ENCODE peak calls at places on chromosomes 5 and 9, in six cellular contexts. One of them, this sample, is unnamed.

GRCh38 chr5:64298586-64298985 is 132.9 kb downstream of the RNF180 start:
- DNase-seq in CD8-positive, alpha-beta T cell: no peak
- DNase-seq in uterus: no peak
- DNase-seq in neuronal stem cell: no peak
- DNase-seq in fibroblast of lung: no peak
- DNase-seq in heart left ventricle: no peak
- DNase-seq in this sample: no peak

GRCh38 chr9:96494215-96494800 is 44.3 kb downstream of the HABP4 start:
- DNase-seq in heart left ventricle: no peak
- DNase-seq in neuronal stem cell: no peak
- DNase-seq in uterus: no peak
- DNase-seq in CD8-positive, alpha-beta T cell: no peak
- DNase-seq in fibroblast of lung: no peak
- DNase-seq in this sample: no peak

GRCh38 chr9:132162764-132163456 is 1.1 kb downstream of the NTNG2 start:
- DNase-seq in CD8-positive, alpha-beta T cell: no peak
- DNase-seq in fibroblast of lung: no peak
- DNase-seq in heart left ventricle: peak; percentile 61
- DNase-seq in uterus: no peak
- DNase-seq in neuronal stem cell: no peak
- DNase-seq in this sample: no peak

GRCh38 chr5:96931605-96932004 is 4.3 kb upstream of the LNPEP start:
- DNase-seq in heart left ventricle: no peak
- DNase-seq in fibroblast of lung: no peak
- DNase-seq in neuronal stem cell: no peak
- DNase-seq in uterus: no peak
- DNase-seq in CD8-positive, alpha-beta T cell: no peak
- DNase-seq in this sample: no peak

GRCh38 chr5:139862313-139862712 is 66.7 kb downstream of the PSD2 start:
- DNase-seq in uterus: no peak
- DNase-seq in neuronal stem cell: no peak
- DNase-seq in fibroblast of lung: peak; percentile 8
- DNase-seq in CD8-positive, alpha-beta T cell: no peak
- DNase-seq in heart left ventricle: no peak
- DNase-seq in this sample: no peak

GRCh38 chr5:109911731-109912130 is 222.0 kb downstream of the MAN2A1 start:
- DNase-seq in heart left ventricle: no peak
- DNase-seq in CD8-positive, alpha-beta T cell: no peak
- DNase-seq in fibroblast of lung: peak; percentile 54
- DNase-seq in uterus: no peak
- DNase-seq in neuronal stem cell: no peak
- DNase-seq in this sample: no peak

GRCh38 chr9:25700430-25700829 is 22.2 kb upstream of the TUSC1 start:
- DNase-seq in neuronal stem cell: no peak
- DNase-seq in fibroblast of lung: no peak
- DNase-seq in heart left ventricle: no peak
- DNase-seq in uterus: no peak
- DNase-seq in CD8-positive, alpha-beta T cell: no peak
- DNase-seq in this sample: no peak

GRCh38 chr5:87393331-87393730 is 19.4 kb downstream of the CCNH start:
- DNase-seq in CD8-positive, alpha-beta T cell: no peak
- DNase-seq in heart left ventricle: no peak
- DNase-seq in neuronal stem cell: no peak
- DNase-seq in fibroblast of lung: peak; percentile 89
- DNase-seq in uterus: no peak
- DNase-seq in this sample: no peak

GRCh38 chr9:87216036-87216435 is 268.7 kb upstream of the GAS1 start:
- DNase-seq in fibroblast of lung: no peak
- DNase-seq in uterus: no peak
- DNase-seq in heart left ventricle: no peak
- DNase-seq in neuronal stem cell: no peak
- DNase-seq in CD8-positive, alpha-beta T cell: no peak
- DNase-seq in this sample: no peak

GRCh38 chr9:83596899-83597504 is 25.9 kb upstream of the IDNK start:
- DNase-seq in fibroblast of lung: peak; percentile 23
- DNase-seq in CD8-positive, alpha-beta T cell: no peak
- DNase-seq in neuronal stem cell: peak; percentile 66
- DNase-seq in uterus: no peak
- DNase-seq in heart left ventricle: no peak
- DNase-seq in this sample: peak; percentile 32

GRCh38 chr5:154508114-154508513 is 30.1 kb upstream of the HAND1 start:
- DNase-seq in fibroblast of lung: no peak
- DNase-seq in heart left ventricle: no peak
- DNase-seq in neuronal stem cell: no peak
- DNase-seq in uterus: no peak
- DNase-seq in CD8-positive, alpha-beta T cell: no peak
- DNase-seq in this sample: no peak

GRCh38 chr5:165502893-165503696 is 1997.7 kb downstream of the MAT2B start:
- DNase-seq in CD8-positive, alpha-beta T cell: no peak
- DNase-seq in neuronal stem cell: no peak
- DNase-seq in heart left ventricle: no peak
- DNase-seq in fibroblast of lung: peak; percentile 26
- DNase-seq in uterus: no peak
- DNase-seq in this sample: no peak

GRCh38 chr9:133938086-133938485 is 54.0 kb downstream of the VAV2 start:
- DNase-seq in uterus: no peak
- DNase-seq in neuronal stem cell: no peak
- DNase-seq in CD8-positive, alpha-beta T cell: no peak
- DNase-seq in heart left ventricle: no peak
- DNase-seq in fibroblast of lung: no peak
- DNase-seq in this sample: no peak

GRCh38 chr5:89181546-89181945 is 298.6 kb upstream of the MEF2C start:
- DNase-seq in uterus: no peak
- DNase-seq in heart left ventricle: no peak
- DNase-seq in CD8-positive, alpha-beta T cell: no peak
- DNase-seq in neuronal stem cell: no peak
- DNase-seq in fibroblast of lung: no peak
- DNase-seq in this sample: no peak

GRCh38 chr5:148107608-148108007 is 43.8 kb downstream of the SPINK5 start:
- DNase-seq in fibroblast of lung: peak; percentile 4
- DNase-seq in uterus: no peak
- DNase-seq in CD8-positive, alpha-beta T cell: no peak
- DNase-seq in neuronal stem cell: no peak
- DNase-seq in heart left ventricle: no peak
- DNase-seq in this sample: no peak

GRCh38 chr9:22413884-22414283 is 32.7 kb upstream of the DMRTA1 start:
- DNase-seq in fibroblast of lung: no peak
- DNase-seq in uterus: no peak
- DNase-seq in heart left ventricle: no peak
- DNase-seq in neuronal stem cell: no peak
- DNase-seq in CD8-positive, alpha-beta T cell: no peak
- DNase-seq in this sample: no peak

GRCh38 chr5:41856644-41857491 is 13.4 kb downstream of the OXCT1 start:
- DNase-seq in uterus: peak; percentile 23
- DNase-seq in neuronal stem cell: peak; percentile 69
- DNase-seq in heart left ventricle: no peak
- DNase-seq in fibroblast of lung: peak; percentile 83
- DNase-seq in CD8-positive, alpha-beta T cell: peak; percentile 37
- DNase-seq in this sample: peak; percentile 71

GRCh38 chr9:112719292-112719691 is 1.4 kb upstream of the INIP start:
- DNase-seq in CD8-positive, alpha-beta T cell: no peak
- DNase-seq in heart left ventricle: no peak
- DNase-seq in fibroblast of lung: peak; percentile 21
- DNase-seq in neuronal stem cell: no peak
- DNase-seq in uterus: no peak
- DNase-seq in this sample: no peak

GRCh38 chr9:23162789-23163188 is 663.3 kb downstream of the ELAVL2 start:
- DNase-seq in heart left ventricle: no peak
- DNase-seq in CD8-positive, alpha-beta T cell: no peak
- DNase-seq in uterus: no peak
- DNase-seq in fibroblast of lung: no peak
- DNase-seq in neuronal stem cell: no peak
- DNase-seq in this sample: no peak

GRCh38 chr9:77725820-77726219 is 77.7 kb upstream of the GNA14 start:
- DNase-seq in uterus: no peak
- DNase-seq in neuronal stem cell: no peak
- DNase-seq in CD8-positive, alpha-beta T cell: no peak
- DNase-seq in fibroblast of lung: no peak
- DNase-seq in heart left ventricle: no peak
- DNase-seq in this sample: no peak

GRCh38 chr5:14487101-14487895 is 94.3 kb upstream of the OTULINL start:
- DNase-seq in fibroblast of lung: no peak
- DNase-seq in heart left ventricle: no peak
- DNase-seq in neuronal stem cell: no peak
- DNase-seq in uterus: no peak
- DNase-seq in CD8-positive, alpha-beta T cell: no peak
- DNase-seq in this sample: no peak

GRCh38 chr9:109520475-109521132 is 22.5 kb upstream of the PTPN3 start:
- DNase-seq in uterus: peak; percentile 31
- DNase-seq in heart left ventricle: no peak
- DNase-seq in CD8-positive, alpha-beta T cell: no peak
- DNase-seq in fibroblast of lung: peak; percentile 76
- DNase-seq in neuronal stem cell: peak; percentile 72
- DNase-seq in this sample: no peak

GRCh38 chr5:150628936-150629485 is 11.4 kb upstream of the SYNPO start:
- DNase-seq in fibroblast of lung: no peak
- DNase-seq in CD8-positive, alpha-beta T cell: no peak
- DNase-seq in heart left ventricle: no peak
- DNase-seq in uterus: no peak
- DNase-seq in neuronal stem cell: no peak
- DNase-seq in this sample: no peak

GRCh38 chr5:33691846-33692245 is 199.9 kb downstream of the ADAMTS12 start:
- DNase-seq in heart left ventricle: no peak
- DNase-seq in neuronal stem cell: no peak
- DNase-seq in CD8-positive, alpha-beta T cell: no peak
- DNase-seq in fibroblast of lung: no peak
- DNase-seq in uterus: no peak
- DNase-seq in this sample: no peak

GRCh38 chr9:693460-694390 is 147.8 kb upstream of the DMRT1 start:
- DNase-seq in heart left ventricle: no peak
- DNase-seq in uterus: peak; percentile 64
- DNase-seq in fibroblast of lung: peak; percentile 90
- DNase-seq in CD8-positive, alpha-beta T cell: no peak
- DNase-seq in neuronal stem cell: no peak
- DNase-seq in this sample: peak; percentile 81
- H3K4me1 ChIP-seq in heart left ventricle: peaks cover 21% of the 10 kb centered on the region
- H3K4me1 ChIP-seq in uterus: peaks cover 37% of the 10 kb centered on the region
- H3K4me1 ChIP-seq in fibroblast of lung: peaks cover 38% of the 10 kb centered on the region
- H3K4me1 ChIP-seq in CD8-positive, alpha-beta T cell: peaks cover 14% of the 10 kb centered on the region
- H3K4me1 ChIP-seq in neuronal stem cell: peaks cover 15% of the 10 kb centered on the region
- H3K4me1 ChIP-seq in this sample: peaks cover 68% of the 10 kb centered on the region

DNA sequence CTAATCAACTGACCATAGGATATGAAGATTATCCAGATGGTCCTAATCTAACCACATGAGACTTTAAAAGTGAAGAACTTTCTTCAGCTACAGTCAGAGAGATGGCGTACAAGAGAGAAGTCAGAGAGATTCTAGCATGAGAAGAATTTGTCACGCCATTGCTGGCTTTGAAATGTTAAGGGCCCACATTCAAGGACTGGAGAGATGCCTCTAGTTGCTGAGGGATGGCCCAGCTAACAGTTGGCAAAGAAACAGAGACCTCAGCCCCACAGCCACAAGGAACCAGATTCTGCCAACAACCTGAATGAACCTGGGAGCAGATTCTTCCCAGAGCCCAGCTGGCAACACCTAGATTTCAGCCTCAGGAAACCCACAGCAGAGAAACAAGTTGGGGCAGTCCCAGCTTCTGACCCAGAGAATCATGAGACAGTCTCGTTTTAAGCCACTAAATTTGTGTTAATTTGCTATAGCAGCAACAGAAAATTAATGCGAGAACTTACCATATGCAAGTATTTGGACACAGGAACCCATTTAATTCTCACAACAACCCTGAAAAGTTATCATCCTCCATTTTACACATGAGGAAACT is 132.0 kb downstream of the MLLT3 start:
- DNase-seq in neuronal stem cell: no peak
- DNase-seq in uterus: no peak
- DNase-seq in fibroblast of lung: no peak
- DNase-seq in heart left ventricle: no peak
- DNase-seq in CD8-positive, alpha-beta T cell: no peak
- DNase-seq in this sample: no peak
- H3K4me1 ChIP-seq in neuronal stem cell: no peaks in the 10 kb centered on the region
- H3K4me1 ChIP-seq in uterus: no peaks in the 10 kb centered on the region
- H3K4me1 ChIP-seq in fibroblast of lung: no peaks in the 10 kb centered on the region
- H3K4me1 ChIP-seq in heart left ventricle: peaks cover 3% of the 10 kb centered on the region
- H3K4me1 ChIP-seq in CD8-positive, alpha-beta T cell: peaks cover 17% of the 10 kb centered on the region
- H3K4me1 ChIP-seq in this sample: peaks cover 31% of the 10 kb centered on the region

GRCh38 chr5:53326420-53327153 is 153.8 kb upstream of the FST start:
- DNase-seq in CD8-positive, alpha-beta T cell: no peak
- DNase-seq in heart left ventricle: no peak
- DNase-seq in neuronal stem cell: no peak
- DNase-seq in fibroblast of lung: peak; percentile 70
- DNase-seq in uterus: no peak
- DNase-seq in this sample: no peak

GRCh38 chr5:53322257-53322656 is 158.2 kb upstream of the FST start:
- DNase-seq in heart left ventricle: no peak
- DNase-seq in CD8-positive, alpha-beta T cell: no peak
- DNase-seq in fibroblast of lung: no peak
- DNase-seq in uterus: no peak
- DNase-seq in neuronal stem cell: no peak
- DNase-seq in this sample: no peak

GRCh38 chr5:53321721-53322120 is 158.7 kb upstream of the FST start:
- DNase-seq in neuronal stem cell: no peak
- DNase-seq in fibroblast of lung: no peak
- DNase-seq in heart left ventricle: no peak
- DNase-seq in uterus: no peak
- DNase-seq in CD8-positive, alpha-beta T cell: no peak
- DNase-seq in this sample: no peak

GRCh38 chr5:53323511-53323910 is 156.9 kb upstream of the FST start:
- DNase-seq in heart left ventricle: no peak
- DNase-seq in fibroblast of lung: no peak
- DNase-seq in CD8-positive, alpha-beta T cell: no peak
- DNase-seq in neuronal stem cell: no peak
- DNase-seq in uterus: no peak
- DNase-seq in this sample: no peak

GRCh38 chr5:53323943-53324642 is 156.3 kb upstream of the FST start:
- DNase-seq in neuronal stem cell: no peak
- DNase-seq in fibroblast of lung: no peak
- DNase-seq in heart left ventricle: no peak
- DNase-seq in uterus: no peak
- DNase-seq in CD8-positive, alpha-beta T cell: no peak
- DNase-seq in this sample: no peak
- H3K4me1 ChIP-seq in neuronal stem cell: no peaks in the 10 kb centered on the region
- H3K4me1 ChIP-seq in fibroblast of lung: peaks cover 2% of the 10 kb centered on the region
- H3K4me1 ChIP-seq in heart left ventricle: no peaks in the 10 kb centered on the region
- H3K4me1 ChIP-seq in uterus: no peaks in the 10 kb centered on the region
- H3K4me1 ChIP-seq in CD8-positive, alpha-beta T cell: no peaks in the 10 kb centered on the region
- H3K4me1 ChIP-seq in this sample: no peaks in the 10 kb centered on the region

GRCh38 chr5:172739385-172739784 is 31.6 kb downstream of the DUSP1 start:
- DNase-seq in neuronal stem cell: no peak
- DNase-seq in uterus: no peak
- DNase-seq in fibroblast of lung: no peak
- DNase-seq in CD8-positive, alpha-beta T cell: no peak
- DNase-seq in heart left ventricle: no peak
- DNase-seq in this sample: no peak

GRCh38 chr5:172733179-172733973 is 37.6 kb downstream of the DUSP1 start:
- DNase-seq in neuronal stem cell: no peak
- DNase-seq in uterus: peak; percentile 87
- DNase-seq in heart left ventricle: peak; percentile 84
- DNase-seq in CD8-positive, alpha-beta T cell: no peak
- DNase-seq in fibroblast of lung: peak; percentile 94
- DNase-seq in this sample: peak; percentile 90

GRCh38 chr5:172733974-172734346 is 37.0 kb downstream of the DUSP1 start:
- DNase-seq in neuronal stem cell: no peak
- DNase-seq in heart left ventricle: no peak
- DNase-seq in fibroblast of lung: no peak
- DNase-seq in CD8-positive, alpha-beta T cell: no peak
- DNase-seq in uterus: no peak
- DNase-seq in this sample: no peak

GRCh38 chr5:172735141-172735831 is 35.7 kb downstream of the DUSP1 start:
- DNase-seq in heart left ventricle: no peak
- DNase-seq in fibroblast of lung: no peak
- DNase-seq in uterus: no peak
- DNase-seq in CD8-positive, alpha-beta T cell: no peak
- DNase-seq in neuronal stem cell: no peak
- DNase-seq in this sample: no peak

GRCh38 chr5:172736524-172737135 is 34.4 kb downstream of the DUSP1 start:
- DNase-seq in fibroblast of lung: peak; percentile 34
- DNase-seq in CD8-positive, alpha-beta T cell: no peak
- DNase-seq in uterus: no peak
- DNase-seq in heart left ventricle: no peak
- DNase-seq in neuronal stem cell: no peak
- DNase-seq in this sample: no peak
- H3K4me1 ChIP-seq in fibroblast of lung: peaks cover 27% of the 10 kb centered on the region
- H3K4me1 ChIP-seq in CD8-positive, alpha-beta T cell: no peaks in the 10 kb centered on the region
- H3K4me1 ChIP-seq in uterus: peaks cover 16% of the 10 kb centered on the region
- H3K4me1 ChIP-seq in heart left ventricle: peaks cover 34% of the 10 kb centered on the region
- H3K4me1 ChIP-seq in neuronal stem cell: peaks cover 4% of the 10 kb centered on the region
- H3K4me1 ChIP-seq in this sample: peaks cover 44% of the 10 kb centered on the region

This sample was measured in heart right ventricle.